ENCODE peak calls at places on chromosomes 2 and 18, in ten cellular contexts. A, I, T, N, V, X, P, K, E and U are unnamed samples.

GRCh38 chr18:38313851-38314250 is 748.3 kb upstream of the CELF4 start:
- DNase-seq in P (no peak), K (no peak), I (no peak), V (no peak), N (no peak), X (no peak), T (no peak), A (no peak), E (no peak), U (no peak)

GRCh38 chr2:224031358-224031970 is 7.6 kb downstream of the SERPINE2 start:
- DNase-seq in V (no peak), E (no peak), X (no peak), I (no peak), K (no peak), P (no peak), A (no peak), N (no peak), T (no peak), U (no peak)

GRCh38 chr2:212421571-212422334 is 116.8 kb downstream of the ERBB4 start:
- DNase-seq in X (no peak), E (no peak), A (no peak), N (peak; percentile 63), P (no peak), V (peak; percentile 76), T (no peak), K (no peak), I (no peak), U (peak; percentile 86)

GRCh38 chr2:64124571-64124970 is 19.6 kb downstream of the PELI1 start:
- DNase-seq in X (no peak), P (no peak), K (no peak), E (no peak), N (no peak), T (no peak), A (no peak), I (no peak), V (peak; percentile 43), U (no peak)

GRCh38 chr2:54577944-54578667 is 122.0 kb downstream of the SPTBN1 start:
- DNase-seq in P (no peak), T (no peak), X (no peak), I (no peak), K (no peak), V (no peak), E (no peak), N (no peak), A (no peak), U (no peak)

GRCh38 chr2:220969348-220969747 is 602.8 kb downstream of the EPHA4 start:
- DNase-seq in P (no peak), K (no peak), E (no peak), V (no peak), N (no peak), T (no peak), I (peak; percentile 19), A (no peak), X (no peak), U (no peak)

GRCh38 chr2:207504513-207505171 is 25.1 kb upstream of the CREB1 start:
- DNase-seq in P (no peak), K (no peak), E (peak; percentile 12), T (no peak), I (no peak), N (peak; percentile 74), V (peak; percentile 70), A (peak; percentile 73), X (no peak), U (no peak)

GRCh38 chr2:84957771-84958134 is 13.2 kb upstream of the KCMF1 start:
- DNase-seq in P (no peak), N (no peak), V (no peak), A (no peak), I (no peak), E (no peak), K (no peak), X (no peak), T (no peak), U (no peak)

GRCh38 chr2:28334527-28334891 is 58.1 kb upstream of the FOSL2 start:
- DNase-seq in X (no peak), V (no peak), P (no peak), T (no peak), N (no peak), I (no peak), A (no peak), K (no peak), E (no peak), U (no peak)

GRCh38 chr18:71919211-71919610 is 624.9 kb downstream of the CBLN2 start:
- DNase-seq in N (no peak), K (no peak), E (no peak), T (no peak), I (no peak), A (no peak), P (no peak), X (no peak), V (no peak), U (no peak)

GRCh38 chr2:15679386-15679924 is 87.8 kb downstream of the DDX1 start:
- DNase-seq in P (no peak), K (no peak), N (no peak), X (no peak), V (no peak), A (no peak), E (no peak), T (no peak), I (no peak), U (no peak)

GRCh38 chr2:199874209-199874608 is 23.2 kb upstream of the FTCDNL1 start:
- DNase-seq in N (no peak), T (no peak), E (no peak), A (no peak), I (no peak), X (no peak), V (no peak), K (no peak), P (no peak), U (no peak)

GRCh38 chr2:8495189-8495855 is 186.5 kb upstream of the ID2 start:
- DNase-seq in X (no peak), K (no peak), P (no peak), V (no peak), A (no peak), N (no peak), E (no peak), T (no peak), I (no peak), U (no peak)

GRCh38 chr2:41992056-41992699 is 55.6 kb upstream of the PKDCC start:
- DNase-seq in A (no peak), X (no peak), V (no peak), P (no peak), K (no peak), N (no peak), I (no peak), T (no peak), E (no peak), U (no peak)

GRCh38 chr2:69185807-69186206 is 172.8 kb downstream of the ANTXR1 start:
- DNase-seq in T (no peak), E (no peak), I (peak; percentile 45), V (peak; percentile 45), N (peak; percentile 83), A (peak; percentile 86), X (no peak), K (no peak), P (no peak), U (peak; percentile 37)

GRCh38 chr18:80046011-80046410 is 11.8 kb downstream of the RBFA start:
- DNase-seq in E (no peak), K (no peak), I (no peak), P (no peak), V (no peak), X (no peak), N (no peak), T (no peak), A (no peak), U (no peak)

GRCh38 chr2:131516011-131516410 is 11.7 kb upstream of the CCDC74A start:
- DNase-seq in E (no peak), T (no peak), K (no peak), N (no peak), X (no peak), I (no peak), V (no peak), A (no peak), P (no peak), U (no peak)

GRCh38 chr2:98669675-98670074 is 61.3 kb downstream of the MGAT4A start:
- DNase-seq in T (no peak), N (peak; percentile 46), I (no peak), E (no peak), P (no peak), K (no peak), V (peak; percentile 20), X (no peak), A (peak; percentile 26), U (no peak)